ENCODE peak calls at places on chromosomes 6 and 20, in nine cellular contexts. N, T, P, Z, H, I, O, Y and F are unnamed samples.
A peak's percentile ranks its signal among the peaks of the same experiment; 100 is the strongest.

GRCh38 chr20:62727584-62728027 is 19.0 kb downstream of the NTSR1 start:
- DNase-seq in N (no peak), T (no peak), P (no peak), Z (no peak), H (no peak), I (no peak), O (no peak), Y (no peak), F (no peak)

GRCh38 chr20:58056021-58056591 is 172.3 kb downstream of the ANKRD60 start:
- DNase-seq in N (no peak), T (no peak), P (no peak), Z (no peak), H (no peak), I (no peak), O (no peak), Y (no peak), F (no peak)

GRCh38 chr6:167796668-167797031 is 30.1 kb upstream of the AFDN start:
- DNase-seq in N (no peak), T (no peak), P (no peak), Z (no peak), H (no peak), I (no peak), O (no peak), Y (no peak), F (no peak)

GRCh38 chr6:14797875-14798593 is 447.8 kb upstream of the JARID2 start:
- DNase-seq in N (no peak), T (no peak), P (no peak), Z (no peak), H (no peak), I (no peak), O (no peak), Y (no peak), F (no peak)

GRCh38 chr20:5171790-5172164 is 45.0 kb downstream of the CDS2 start:
- DNase-seq in N (no peak), T (no peak), P (no peak), Z (no peak), H (no peak), I (no peak), O (no peak), Y (no peak), F (no peak)

GRCh38 chr6:139030539-139030938 is 2.0 kb downstream of the ABRACL start:
- DNase-seq in N (no peak), T (no peak), P (no peak), Z (no peak), H (no peak), I (no peak), O (no peak), Y (no peak), F (no peak)

GRCh38 chr6:149203509-149203908 is 114.0 kb upstream of the TAB2 start:
- DNase-seq in N (no peak), T (no peak), P (no peak), Z (no peak), H (no peak), I (no peak), O (no peak), Y (no peak), F (no peak)

GRCh38 chr6:37155394-37156312 is 14.3 kb upstream of the PIM1 start:
- DNase-seq in N (no peak), T (peak; percentile 50), P (no peak), Z (no peak), H (no peak), I (no peak), O (no peak), Y (no peak), F (no peak)

GRCh38 chr6:2986722-2987196 is 12.9 kb upstream of the NQO2 start:
- DNase-seq in N (no peak), T (peak; percentile 90), P (no peak), Z (no peak), H (no peak), I (no peak), O (no peak), Y (peak; percentile 75), F (no peak)

GRCh38 chr20:9660236-9660868 is 146.0 kb downstream of the LAMP5 start:
- DNase-seq in N (no peak), T (peak; percentile 1), P (no peak), Z (no peak), H (no peak), I (no peak), O (no peak), Y (no peak), F (no peak)

GRCh38 chr20:24792641-24793495 is 156.2 kb upstream of the CST7 start:
- DNase-seq in N (no peak), T (no peak), P (no peak), Z (no peak), H (no peak), I (no peak), O (no peak), Y (no peak), F (no peak)

GRCh38 chr6:12392490-12392889 is 102.3 kb downstream of the EDN1 start:
- DNase-seq in N (no peak), T (peak; percentile 11), P (no peak), Z (no peak), H (no peak), I (no peak), O (no peak), Y (no peak), F (no peak)

GRCh38 chr20:50635676-50636600 is 55.4 kb downstream of the RIPOR3 start:
- DNase-seq in N (peak; percentile 29), T (no peak), P (peak; percentile 42), Z (no peak), H (peak; percentile 6), I (no peak), O (peak; percentile 68), Y (no peak), F (no peak)

GRCh38 chr20:62063601-62063980 is 2.1 kb downstream of the TAF4 start:
- DNase-seq in N (no peak), T (peak; percentile 46), P (no peak), Z (peak; percentile 35), H (no peak), I (no peak), O (no peak), Y (no peak), F (no peak)

GRCh38 chr6:26224940-26225847 is 138.0 kb downstream of the HFE start:
- DNase-seq in N (no peak), T (peak; percentile 95), P (no peak), Z (no peak), H (no peak), I (peak; percentile 86), O (no peak), Y (peak; percentile 63), F (no peak)

GRCh38 chr20:4383966-4384365 is 337.7 kb upstream of the PRND start:
- DNase-seq in N (no peak), T (peak; percentile 56), P (no peak), Z (no peak), H (no peak), I (no peak), O (no peak), Y (no peak), F (no peak)

GRCh38 chr6:25351485-25351884 is 72.3 kb downstream of the CARMIL1 start:
- DNase-seq in N (no peak), T (no peak), P (no peak), Z (no peak), H (no peak), I (no peak), O (no peak), Y (no peak), F (no peak)

GRCh38 chr6:16630035-16630643 is 131.1 kb downstream of the ATXN1 start:
- DNase-seq in N (no peak), T (no peak), P (no peak), Z (no peak), H (no peak), I (no peak), O (no peak), Y (no peak), F (no peak)

GRCh38 chr20:41366546-41367392 is at the start of gene EMILIN3:
- DNase-seq in N (no peak), T (no peak), P (no peak), Z (no peak), H (no peak), I (no peak), O (no peak), Y (no peak), F (peak; percentile 78)

GRCh38 chr6:131862486-131862885 is 54.7 kb downstream of the ENPP1 start:
- DNase-seq in N (no peak), T (no peak), P (no peak), Z (no peak), H (no peak), I (no peak), O (no peak), Y (no peak), F (no peak)

GRCh38 chr20:61951695-61952533 is 113.8 kb downstream of the TAF4 start:
- DNase-seq in N (no peak), T (peak; percentile 15), P (no peak), Z (no peak), H (no peak), I (no peak), O (no peak), Y (no peak), F (no peak)

GRCh38 chr6:2378046-2378657 is 132.7 kb upstream of the GMDS start:
- DNase-seq in N (no peak), T (no peak), P (no peak), Z (no peak), H (no peak), I (no peak), O (no peak), Y (no peak), F (no peak)